ENCODE peak calls at places on chromosomes 7 and 10, in nine cellular contexts. O is HTR-8/SVneo; F is left cardiac atrium; K is hepatocyte; I is H54; N is KG1; X is stimulated activated CD8-positive, alpha-beta memory T cell treated with anti-CD3 and anti-CD28 coated beads, Interleukin-15, amount 100 ng/mL, for 4 hours; A is activated T-helper 2 cell treated with anti-CD3 and anti-CD28 coated beads, Interferon-gamma antibody, Interleukin-2, Interleukin-4, amounts not matched to agents 10 μg/mL and 5 μg/mL and 100 μg/mL, durations not matched to agents 14 hours and 24 hours and 36 hours; V is iris pigment epithelial cell. B is an unnamed sample.

GRCh38 chr7:142581341-142581740 is 167.9 kb upstream of the PRSS1 start:
- DNase-seq in O (peak; percentile 22), I (no peak), X (no peak), V (peak; percentile 55), K (no peak), F (no peak), A (peak; percentile 17), N (no peak), B (peak; percentile 90)

GRCh38 chr10:105183506-105183905 is 542.4 kb downstream of the SORCS3 start:
- DNase-seq in X (no peak), I (no peak), K (no peak), V (no peak), N (no peak), A (no peak), F (no peak), O (no peak), B (no peak)

GRCh38 chr10:7787150-7787856 is 490 bp downstream of the KIN start:
- DNase-seq in V (peak; percentile 40), O (peak; percentile 7), N (no peak), I (no peak), A (no peak), K (peak; percentile 26), X (no peak), F (no peak), B (peak; percentile 0)

GRCh38 chr7:4470246-4470645 is 211.8 kb upstream of the FOXK1 start:
- DNase-seq in F (no peak), N (no peak), V (no peak), X (no peak), O (no peak), K (peak; percentile 19), A (no peak), I (no peak), B (no peak)

GRCh38 chr10:53025172-53025651 is 252.6 kb upstream of the MBL2 start:
- DNase-seq in I (no peak), V (peak; percentile 0), X (no peak), K (no peak), O (peak; percentile 10), A (no peak), N (no peak), F (no peak), B (no peak)

GRCh38 chr7:143374556-143374955 is 6.6 kb upstream of the ZYX start:
- DNase-seq in A (no peak), I (no peak), O (no peak), K (no peak), X (no peak), F (no peak), V (no peak), N (no peak), B (no peak)

GRCh38 chr7:18590744-18591340 is 95.3 kb downstream of the HDAC9 start:
- DNase-seq in K (peak; percentile 46), I (no peak), V (peak; percentile 70), F (no peak), A (no peak), X (no peak), O (peak; percentile 36), N (no peak), B (no peak)

GRCh38 chr7:143422033-143422432 is 13.4 kb upstream of the EPHA1 start:
- DNase-seq in X (no peak), K (no peak), N (no peak), A (no peak), F (no peak), I (no peak), V (no peak), O (no peak), B (no peak)

GRCh38 chr7:73988197-73988596 is 39.8 kb upstream of the ELN start:
- DNase-seq in F (peak; percentile 80), X (no peak), K (no peak), A (no peak), V (no peak), O (no peak), I (peak; percentile 45), N (no peak), B (no peak)

GRCh38 chr7:87538052-87538451 is 62.6 kb upstream of the ABCB4 start:
- DNase-seq in A (no peak), N (no peak), V (no peak), X (no peak), F (no peak), I (no peak), O (no peak), K (no peak), B (no peak)

GRCh38 chr10:95242581-95243317 is 48.1 kb downstream of the PDLIM1 start:
- DNase-seq in K (peak; percentile 65), X (no peak), V (peak; percentile 60), I (peak; percentile 62), A (peak; percentile 33), F (no peak), O (peak; percentile 59), N (no peak), B (no peak)

GRCh38 chr7:45922810-45923209 is 1.7 kb upstream of the IGFBP3 start:
- DNase-seq in I (no peak), X (no peak), O (no peak), V (peak; percentile 34), N (no peak), A (no peak), F (no peak), K (no peak), B (no peak)

GRCh38 chr7:80403686-80404241 is 108.1 kb downstream of the GNAT3 start:
- DNase-seq in X (no peak), O (no peak), I (no peak), K (no peak), V (peak; percentile 54), F (no peak), A (no peak), N (no peak), B (no peak)